ENCODE peak calls at places on chromosomes 2 and 18, in eight cellular contexts. N is CD4-positive, alpha-beta T cell; L is neuronal stem cell; G is CD8-positive, alpha-beta memory T cell; S is A549; M is upper lobe of right lung; C is CD4-positive, alpha-beta memory T cell; B is heart left ventricle. Z is an unnamed sample. For H3K9me3, the result is how much of the 10 kb centered on the place peaks cover.

GRCh38 chr2:12733846-12734245 is 17.1 kb downstream of the TRIB2 start:
- DNase-seq in N (no peak), L (no peak), G (no peak), S (no peak), M (no peak), C (no peak), B (peak), Z (no peak)

GRCh38 chr2:36615214-36615613 is 17.2 kb upstream of the FEZ2 start:
- DNase-seq in N (no peak), L (no peak), G (no peak), S (no peak), M (no peak), C (no peak), B (no peak), Z (no peak)

GRCh38 chr2:127051116-127051779 is 55.7 kb downstream of the BIN1 start:
- DNase-seq in N (peak), L (no peak), G (no peak), S (no peak), M (peak), C (no peak), B (peak), Z (peak)

GRCh38 chr2:3689998-3690748 is 13.2 kb upstream of the DCDC2C start:
- DNase-seq in N (no peak), L (no peak), G (no peak), S (no peak), M (no peak), C (no peak), B (no peak), Z (no peak)

GRCh38 chr2:48319863-48320262 is 210.1 kb upstream of the STON1 start:
- DNase-seq in N (no peak), L (no peak), G (no peak), S (no peak), M (no peak), C (no peak), B (no peak), Z (no peak)

GRCh38 chr2:40144022-40144421 is 307.9 kb downstream of the SLC8A1 start:
- DNase-seq in N (no peak), L (no peak), G (no peak), S (no peak), M (no peak), C (no peak), B (no peak), Z (no peak)

GRCh38 chr18:54392621-54393023 is 34.9 kb downstream of the C18orf54 start:
- DNase-seq in N (no peak), L (peak), G (no peak), S (peak), M (no peak), C (peak), B (no peak), Z (no peak)

GRCh38 chr2:173881466-173881865 is 83.7 kb downstream of the SP3 start:
- DNase-seq in N (no peak), L (no peak), G (no peak), S (no peak), M (no peak), C (no peak), B (peak), Z (no peak)

GRCh38 chr2:226994775-226995174 is 158.9 kb downstream of the RHBDD1 start:
- DNase-seq in N (no peak), L (no peak), G (no peak), S (peak), M (no peak), C (no peak), B (no peak), Z (no peak)

GRCh38 chr2:177029501-177029900 is 183.1 kb upstream of the HNRNPA3 start:
- DNase-seq in N (no peak), L (no peak), G (no peak), S (no peak), M (no peak), C (no peak), B (no peak), Z (no peak)

GRCh38 chr2:61822255-61822654 is 31.6 kb downstream of the FAM161A start:
- DNase-seq in N (no peak), L (no peak), G (no peak), S (no peak), M (no peak), C (no peak), B (no peak), Z (no peak)

GRCh38 chr2:160934263-160934662 is 226.0 kb upstream of the TANK start:
- DNase-seq in N (no peak), L (no peak), G (no peak), S (no peak), M (no peak), C (no peak), B (no peak), Z (no peak)

GRCh38 chr2:8456149-8457091 is 225.4 kb upstream of the ID2 start:
- DNase-seq in N (peak), L (no peak), G (peak), S (no peak), M (no peak), C (peak), B (no peak), Z (no peak)

GRCh38 chr18:52950153-52950552 is 610.2 kb downstream of the DCC start:
- DNase-seq in N (no peak), L (no peak), G (no peak), S (no peak), M (no peak), C (no peak), B (no peak), Z (no peak)

GRCh38 chr2:17643031-17643615 is 102.6 kb downstream of the VSNL1 start:
- DNase-seq in N (no peak), L (no peak), G (no peak), S (peak), M (no peak), C (no peak), B (peak), Z (no peak)

GRCh38 chr2:206979922-206980321 is 40.6 kb downstream of the CPO start:
- DNase-seq in N (no peak), L (no peak), G (no peak), S (no peak), M (no peak), C (no peak), B (no peak), Z (no peak)

GRCh38 chr2:188511346-188511745 is 219.7 kb downstream of the GULP1 start:
- DNase-seq in N (no peak), L (no peak), G (no peak), S (no peak), M (no peak), C (no peak), B (no peak), Z (no peak)

GRCh38 chr2:16316456-16317210 is 349.0 kb downstream of the CYRIA start:
- DNase-seq in N (no peak), L (no peak), G (no peak), S (no peak), M (no peak), C (no peak), B (no peak), Z (no peak)

GRCh38 chr2:16317211-16317830 is 348.3 kb downstream of the CYRIA start:
- DNase-seq in N (no peak), L (no peak), G (no peak), S (no peak), M (no peak), C (no peak), B (no peak), Z (no peak)

GRCh38 chr2:16319425-16320245 is 346.0 kb downstream of the CYRIA start:
- DNase-seq in N (no peak), L (no peak), G (no peak), S (no peak), M (no peak), C (no peak), B (no peak), Z (no peak)

GRCh38 chr2:16318474-16319195 is 347.0 kb downstream of the CYRIA start:
- DNase-seq in N (no peak), L (no peak), G (no peak), S (no peak), M (no peak), C (no peak), B (no peak), Z (no peak)

GRCh38 chr2:16318051-16318450 is 347.6 kb downstream of the CYRIA start:
- DNase-seq in N (no peak), L (no peak), G (no peak), S (no peak), M (no peak), C (no peak), B (no peak), Z (no peak)
- H3K9me3 ChIP-seq in N (under half), L (under half), G (under half), S (under half), M (under half), C (under half), B (under half), Z (under half)

DNA sequence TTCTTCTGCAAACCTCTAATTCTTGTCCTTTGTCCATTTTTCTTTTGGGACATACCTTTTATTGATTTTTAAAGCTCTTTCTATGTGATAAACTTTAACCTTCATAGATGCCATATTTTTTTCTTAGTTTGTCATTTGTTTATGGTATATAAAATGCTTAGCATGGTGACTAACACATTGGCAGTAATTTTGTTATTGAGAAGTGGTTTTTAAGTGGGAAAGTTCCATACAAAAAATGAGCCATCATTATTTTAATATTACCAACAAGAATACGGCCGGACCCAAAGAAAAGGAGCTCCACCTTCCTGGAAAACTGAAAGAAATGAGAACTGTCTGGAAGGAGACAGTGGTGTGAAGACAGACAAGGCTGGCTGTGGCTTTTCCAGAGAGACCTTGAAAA is 270.1 kb upstream of the SIX2 start:
- DNase-seq in N (no peak), L (no peak), G (no peak), S (no peak), M (no peak), C (no peak), B (no peak), Z (no peak)
- H3K9me3 ChIP-seq in N (under half), L (under half), G (under half), S (under half), M (under half), C (under half), B (under half), Z (under half)

GRCh38 chr2:204982303-204982702 is 437.0 kb downstream of the PARD3B start:
- DNase-seq in N (no peak), L (no peak), G (no peak), S (peak), M (no peak), C (no peak), B (no peak), Z (no peak)

GRCh38 chr2:204986641-204987040 is 441.4 kb downstream of the PARD3B start:
- DNase-seq in N (no peak), L (no peak), G (no peak), S (no peak), M (no peak), C (no peak), B (no peak), Z (no peak)

GRCh38 chr2:204989877-204990276 is 444.6 kb downstream of the PARD3B start:
- DNase-seq in N (no peak), L (no peak), G (no peak), S (no peak), M (no peak), C (no peak), B (no peak), Z (no peak)

GRCh38 chr2:204988836-204989235 is 443.6 kb downstream of the PARD3B start:
- DNase-seq in N (no peak), L (no peak), G (no peak), S (no peak), M (no peak), C (no peak), B (no peak), Z (no peak)

DNA sequence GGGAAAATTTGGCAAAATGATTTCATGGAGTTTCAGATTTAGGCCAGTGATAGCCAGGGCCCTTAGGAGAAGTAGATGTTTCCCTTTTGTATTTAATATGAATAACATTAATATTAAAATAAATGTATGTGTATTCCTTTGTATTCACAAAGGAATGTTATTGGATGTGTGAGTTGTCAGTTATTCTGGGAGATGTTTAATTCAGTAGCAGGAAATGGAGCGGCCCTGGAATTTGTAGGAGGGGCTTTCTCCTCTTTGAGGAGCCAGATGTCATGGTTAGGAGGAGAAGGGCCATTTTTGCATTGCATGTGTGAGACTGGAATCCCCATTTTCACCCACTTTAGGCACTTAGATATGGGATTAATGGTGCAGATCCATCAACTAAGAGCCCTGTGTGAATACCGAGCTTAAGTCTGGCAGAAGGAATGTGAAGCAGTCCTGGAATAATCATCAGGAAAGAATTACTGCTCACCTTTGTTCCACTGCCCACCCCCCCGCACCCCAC is 439.2 kb downstream of the PARD3B start:
- DNase-seq in N (no peak), L (no peak), G (no peak), S (no peak), M (no peak), C (no peak), B (no peak), Z (no peak)
- H3K9me3 ChIP-seq in N (under half), L (under half), G (under half), S (under half), M (under half), C (under half), B (under half), Z (under half)

GRCh38 chr2:132469095-132469494 is 52.5 kb downstream of the GPR39 start:
- DNase-seq in N (no peak), L (no peak), G (no peak), S (no peak), M (no peak), C (no peak), B (no peak), Z (no peak)

GRCh38 chr2:132477962-132478361 is 61.4 kb downstream of the GPR39 start:
- DNase-seq in N (no peak), L (no peak), G (no peak), S (no peak), M (no peak), C (no peak), B (no peak), Z (no peak)

GRCh38 chr2:132475615-132476014 is 59.0 kb downstream of the GPR39 start:
- DNase-seq in N (no peak), L (no peak), G (no peak), S (no peak), M (no peak), C (no peak), B (no peak), Z (no peak)

GRCh38 chr2:132477436-132477835 is 60.8 kb downstream of the GPR39 start:
- DNase-seq in N (no peak), L (no peak), G (no peak), S (no peak), M (no peak), C (no peak), B (no peak), Z (no peak)

DNA sequence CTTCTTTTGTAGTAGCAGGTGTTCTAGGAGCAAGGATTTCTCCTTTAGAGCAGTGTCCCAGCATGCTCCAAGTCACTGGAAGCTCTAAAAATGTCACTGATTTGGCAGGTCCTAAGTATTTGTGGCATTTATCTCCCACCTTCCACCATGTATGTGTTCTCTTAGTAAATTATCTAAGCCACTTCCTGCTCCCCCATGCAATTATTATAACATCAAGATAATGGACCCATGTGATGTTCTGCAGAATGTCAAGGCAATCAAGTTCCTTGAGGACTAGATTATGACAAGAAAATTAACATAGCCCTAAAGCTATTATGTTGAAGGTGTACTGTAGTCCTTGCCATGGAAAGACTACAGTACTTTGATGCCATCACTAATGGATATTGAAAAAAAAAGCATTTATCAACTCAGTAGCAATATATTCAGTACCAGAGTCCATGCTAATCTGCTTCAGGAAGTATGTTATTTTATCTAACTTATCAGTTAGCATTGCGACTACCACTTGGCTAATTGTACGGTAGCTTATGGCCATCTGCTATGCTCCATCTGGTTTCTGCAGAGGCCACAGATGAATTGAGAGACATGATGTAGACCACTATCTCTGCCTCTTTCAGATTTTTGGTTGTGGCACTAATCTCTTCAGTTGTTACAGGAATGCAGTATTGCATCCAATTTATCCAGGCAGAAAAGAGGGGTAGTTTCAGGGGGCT is 56.7 kb downstream of the GPR39 start:
- DNase-seq in N (no peak), L (no peak), G (no peak), S (no peak), M (no peak), C (no peak), B (no peak), Z (no peak)
- H3K9me3 ChIP-seq in N (under half), L (under half), G (under half), S (half or more), M (under half), C (under half), B (under half), Z (under half)

Z was measured in aorta.